ENCODE peak calls at places on chromosomes 7 and 10, in nine cellular contexts. One of them, this sample, is unnamed.

GRCh38 chr7:30510124-30511074 is 5.8 kb upstream of the GGCT start:
- DNase-seq in pancreas: no peak
- DNase-seq in cardiac muscle cell: peak; percentile 70
- DNase-seq in A549: no peak
- DNase-seq in lower lobe of right lung: peak; percentile 44
- DNase-seq in IMR-90: peak; percentile 44
- DNase-seq in upper lobe of right lung: no peak
- DNase-seq in H9: no peak
- DNase-seq in thyroid gland: peak; percentile 48
- DNase-seq in this sample: peak; percentile 37

GRCh38 chr7:214410-215212 is 22.2 kb downstream of the FAM20C start:
- DNase-seq in pancreas: no peak
- DNase-seq in cardiac muscle cell: no peak
- DNase-seq in A549: peak; percentile 61
- DNase-seq in lower lobe of right lung: no peak
- DNase-seq in IMR-90: peak; percentile 81
- DNase-seq in upper lobe of right lung: no peak
- DNase-seq in H9: no peak
- DNase-seq in thyroid gland: no peak
- DNase-seq in this sample: no peak

GRCh38 chr7:156511426-156511825 is 129.1 kb upstream of the RNF32 start:
- DNase-seq in pancreas: no peak
- DNase-seq in cardiac muscle cell: no peak
- DNase-seq in A549: no peak
- DNase-seq in lower lobe of right lung: no peak
- DNase-seq in IMR-90: no peak
- DNase-seq in upper lobe of right lung: no peak
- DNase-seq in H9: no peak
- DNase-seq in thyroid gland: no peak
- DNase-seq in this sample: no peak

GRCh38 chr10:43953672-43954071 is 305.0 kb upstream of the ZNF32 start:
- DNase-seq in pancreas: no peak
- DNase-seq in cardiac muscle cell: no peak
- DNase-seq in A549: no peak
- DNase-seq in lower lobe of right lung: no peak
- DNase-seq in IMR-90: no peak
- DNase-seq in upper lobe of right lung: peak; percentile 12
- DNase-seq in H9: no peak
- DNase-seq in thyroid gland: no peak
- DNase-seq in this sample: no peak

GRCh38 chr10:33478089-33478674 is 143.7 kb upstream of the NRP1 start:
- DNase-seq in pancreas: no peak
- DNase-seq in cardiac muscle cell: no peak
- DNase-seq in A549: no peak
- DNase-seq in lower lobe of right lung: no peak
- DNase-seq in IMR-90: no peak
- DNase-seq in upper lobe of right lung: no peak
- DNase-seq in H9: no peak
- DNase-seq in thyroid gland: no peak
- DNase-seq in this sample: no peak

GRCh38 chr7:116715087-116715486 is 43.1 kb downstream of the MET start:
- DNase-seq in pancreas: no peak
- DNase-seq in cardiac muscle cell: no peak
- DNase-seq in A549: no peak
- DNase-seq in lower lobe of right lung: no peak
- DNase-seq in IMR-90: peak; percentile 19
- DNase-seq in upper lobe of right lung: no peak
- DNase-seq in H9: no peak
- DNase-seq in thyroid gland: no peak
- DNase-seq in this sample: no peak

GRCh38 chr7:107304063-107304462 is 135.3 kb downstream of the HBP1 start:
- DNase-seq in pancreas: no peak
- DNase-seq in cardiac muscle cell: no peak
- DNase-seq in A549: no peak
- DNase-seq in lower lobe of right lung: no peak
- DNase-seq in IMR-90: no peak
- DNase-seq in upper lobe of right lung: no peak
- DNase-seq in H9: no peak
- DNase-seq in thyroid gland: no peak
- DNase-seq in this sample: no peak

GRCh38 chr7:518630-519428 is 817 bp downstream of the PDGFA start:
- DNase-seq in pancreas: peak; percentile 89
- DNase-seq in cardiac muscle cell: peak; percentile 88
- DNase-seq in A549: peak; percentile 60
- DNase-seq in lower lobe of right lung: peak; percentile 87
- DNase-seq in IMR-90: peak; percentile 71
- DNase-seq in upper lobe of right lung: peak; percentile 93
- DNase-seq in H9: peak; percentile 74
- DNase-seq in thyroid gland: peak; percentile 78
- DNase-seq in this sample: no peak

GRCh38 chr10:121900443-121901174 is 27.2 kb downstream of the ATE1 start:
- DNase-seq in pancreas: no peak
- DNase-seq in cardiac muscle cell: peak; percentile 81
- DNase-seq in A549: peak; percentile 62
- DNase-seq in lower lobe of right lung: no peak
- DNase-seq in IMR-90: peak; percentile 71
- DNase-seq in upper lobe of right lung: no peak
- DNase-seq in H9: no peak
- DNase-seq in thyroid gland: no peak
- DNase-seq in this sample: peak; percentile 20

GRCh38 chr10:30074933-30075332 is 15.5 kb upstream of the JCAD start:
- DNase-seq in pancreas: no peak
- DNase-seq in cardiac muscle cell: no peak
- DNase-seq in A549: no peak
- DNase-seq in lower lobe of right lung: no peak
- DNase-seq in IMR-90: no peak
- DNase-seq in upper lobe of right lung: no peak
- DNase-seq in H9: no peak
- DNase-seq in thyroid gland: no peak
- DNase-seq in this sample: no peak

GRCh38 chr10:85902046-85902445 is 464.5 kb downstream of the GRID1 start:
- DNase-seq in pancreas: no peak
- DNase-seq in cardiac muscle cell: peak; percentile 3
- DNase-seq in A549: no peak
- DNase-seq in lower lobe of right lung: no peak
- DNase-seq in IMR-90: no peak
- DNase-seq in upper lobe of right lung: no peak
- DNase-seq in H9: no peak
- DNase-seq in thyroid gland: no peak
- DNase-seq in this sample: no peak

GRCh38 chr7:95404316-95404715 is 8.1 kb upstream of the PON3 start:
- DNase-seq in pancreas: no peak
- DNase-seq in cardiac muscle cell: peak; percentile 36
- DNase-seq in A549: no peak
- DNase-seq in lower lobe of right lung: no peak
- DNase-seq in IMR-90: peak; percentile 1
- DNase-seq in upper lobe of right lung: no peak
- DNase-seq in H9: no peak
- DNase-seq in thyroid gland: peak; percentile 53
- DNase-seq in this sample: no peak

GRCh38 chr10:43197834-43198681 is 59.8 kb downstream of the CSGALNACT2 start:
- DNase-seq in pancreas: no peak
- DNase-seq in cardiac muscle cell: peak; percentile 15
- DNase-seq in A549: peak; percentile 47
- DNase-seq in lower lobe of right lung: peak; percentile 47
- DNase-seq in IMR-90: no peak
- DNase-seq in upper lobe of right lung: peak; percentile 66
- DNase-seq in H9: peak; percentile 32
- DNase-seq in thyroid gland: no peak
- DNase-seq in this sample: no peak

GRCh38 chr7:13982940-13983677 is 6.4 kb downstream of the ETV1 start:
- DNase-seq in pancreas: no peak
- DNase-seq in cardiac muscle cell: peak; percentile 52
- DNase-seq in A549: no peak
- DNase-seq in lower lobe of right lung: no peak
- DNase-seq in IMR-90: no peak
- DNase-seq in upper lobe of right lung: no peak
- DNase-seq in H9: no peak
- DNase-seq in thyroid gland: no peak
- DNase-seq in this sample: no peak

GRCh38 chr10:113026679-113027078 is 76.6 kb downstream of the TCF7L2 start:
- DNase-seq in pancreas: no peak
- DNase-seq in cardiac muscle cell: no peak
- DNase-seq in A549: no peak
- DNase-seq in lower lobe of right lung: no peak
- DNase-seq in IMR-90: peak; percentile 94
- DNase-seq in upper lobe of right lung: no peak
- DNase-seq in H9: no peak
- DNase-seq in thyroid gland: no peak
- DNase-seq in this sample: no peak

DNA sequence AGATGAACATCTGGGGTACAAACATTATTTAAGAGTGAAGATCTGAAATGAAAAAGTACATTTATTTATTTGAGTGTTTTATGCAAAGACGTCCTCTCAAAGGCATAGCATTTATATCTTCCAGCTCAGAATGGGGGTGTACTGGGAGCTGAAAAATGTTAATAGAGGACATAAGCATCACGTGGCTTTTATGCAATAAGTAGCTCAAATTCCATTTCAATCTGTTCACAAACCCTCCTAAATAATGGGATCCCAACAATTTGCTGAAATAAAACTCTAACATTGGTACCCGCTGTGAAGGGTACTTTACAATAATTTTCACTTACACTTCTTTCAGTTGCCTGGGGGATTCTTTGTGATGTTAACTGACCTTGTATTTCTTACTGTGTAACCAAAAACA is 172.0 kb downstream of the TAX1BP1 start:
- DNase-seq in pancreas: no peak
- DNase-seq in cardiac muscle cell: no peak
- DNase-seq in A549: no peak
- DNase-seq in lower lobe of right lung: no peak
- DNase-seq in IMR-90: no peak
- DNase-seq in upper lobe of right lung: no peak
- DNase-seq in H9: no peak
- DNase-seq in thyroid gland: no peak
- DNase-seq in this sample: no peak
- H3K4me1 ChIP-seq in pancreas: no peaks in the 10 kb centered on the region
- H3K4me1 ChIP-seq in cardiac muscle cell: no peaks in the 10 kb centered on the region
- H3K4me1 ChIP-seq in A549: peaks cover 7% of the 10 kb centered on the region
- H3K4me1 ChIP-seq in lower lobe of right lung: no peaks in the 10 kb centered on the region
- H3K4me1 ChIP-seq in IMR-90: peaks cover 3% of the 10 kb centered on the region
- H3K4me1 ChIP-seq in upper lobe of right lung: no peaks in the 10 kb centered on the region
- H3K4me1 ChIP-seq in H9: peaks cover 29% of the 10 kb centered on the region
- H3K4me1 ChIP-seq in thyroid gland: no peaks in the 10 kb centered on the region
- H3K4me1 ChIP-seq in this sample: no peaks in the 10 kb centered on the region

DNA sequence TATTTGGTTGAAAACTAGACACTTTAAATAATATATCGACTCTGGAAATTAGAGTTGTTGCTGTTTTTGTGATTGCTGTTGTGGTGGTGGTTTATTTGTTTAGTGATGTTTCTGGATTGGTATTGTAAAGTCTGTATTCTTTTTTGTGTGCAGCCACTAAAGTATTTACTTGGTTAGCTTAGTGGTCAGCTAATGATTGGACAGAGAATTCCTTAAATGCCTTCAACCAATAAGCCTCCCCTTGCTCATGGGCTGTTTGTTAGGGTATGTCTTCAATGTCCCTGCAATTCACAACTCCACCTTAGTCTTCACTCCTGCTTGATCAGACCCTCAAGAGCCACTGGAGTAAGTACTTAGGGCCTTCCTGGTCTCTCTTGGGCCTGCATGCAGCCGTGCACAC is 71.0 kb downstream of the PAXIP1 start:
- DNase-seq in pancreas: no peak
- DNase-seq in cardiac muscle cell: no peak
- DNase-seq in A549: no peak
- DNase-seq in lower lobe of right lung: no peak
- DNase-seq in IMR-90: peak; percentile 15
- DNase-seq in upper lobe of right lung: no peak
- DNase-seq in H9: no peak
- DNase-seq in thyroid gland: no peak
- DNase-seq in this sample: no peak
- H3K4me1 ChIP-seq in pancreas: peaks cover 3% of the 10 kb centered on the region
- H3K4me1 ChIP-seq in cardiac muscle cell: no peaks in the 10 kb centered on the region
- H3K4me1 ChIP-seq in A549: peaks cover 4% of the 10 kb centered on the region
- H3K4me1 ChIP-seq in lower lobe of right lung: peaks cover 20% of the 10 kb centered on the region
- H3K4me1 ChIP-seq in IMR-90: peaks cover 2% of the 10 kb centered on the region
- H3K4me1 ChIP-seq in upper lobe of right lung: no peaks in the 10 kb centered on the region
- H3K4me1 ChIP-seq in H9: peaks cover 3% of the 10 kb centered on the region
- H3K4me1 ChIP-seq in thyroid gland: peaks cover 5% of the 10 kb centered on the region
- H3K4me1 ChIP-seq in this sample: peaks cover 25% of the 10 kb centered on the region

GRCh38 chr7:27099224-27099838 is 3.2 kb downstream of the HOXA2 start:
- DNase-seq in pancreas: no peak
- DNase-seq in cardiac muscle cell: no peak
- DNase-seq in A549: no peak
- DNase-seq in lower lobe of right lung: no peak
- DNase-seq in IMR-90: peak; percentile 71
- DNase-seq in upper lobe of right lung: no peak
- DNase-seq in H9: no peak
- DNase-seq in thyroid gland: no peak
- DNase-seq in this sample: no peak

GRCh38 chr7:27099839-27100225 is 2.7 kb downstream of the HOXA2 start:
- DNase-seq in pancreas: no peak
- DNase-seq in cardiac muscle cell: no peak
- DNase-seq in A549: no peak
- DNase-seq in lower lobe of right lung: no peak
- DNase-seq in IMR-90: peak; percentile 46
- DNase-seq in upper lobe of right lung: no peak
- DNase-seq in H9: no peak
- DNase-seq in thyroid gland: no peak
- DNase-seq in this sample: no peak

GRCh38 chr7:27101906-27102577 is 441 bp downstream of the HOXA2 start:
- DNase-seq in pancreas: no peak
- DNase-seq in cardiac muscle cell: no peak
- DNase-seq in A549: no peak
- DNase-seq in lower lobe of right lung: no peak
- DNase-seq in IMR-90: peak; percentile 35
- DNase-seq in upper lobe of right lung: no peak
- DNase-seq in H9: no peak
- DNase-seq in thyroid gland: no peak
- DNase-seq in this sample: no peak

GRCh38 chr7:27101188-27101905 is 1.1 kb downstream of the HOXA2 start:
- DNase-seq in pancreas: no peak
- DNase-seq in cardiac muscle cell: no peak
- DNase-seq in A549: no peak
- DNase-seq in lower lobe of right lung: no peak
- DNase-seq in IMR-90: peak; percentile 75
- DNase-seq in upper lobe of right lung: no peak
- DNase-seq in H9: no peak
- DNase-seq in thyroid gland: no peak
- DNase-seq in this sample: no peak

GRCh38 chr7:27100601-27101187 is 1.8 kb downstream of the HOXA2 start:
- DNase-seq in pancreas: no peak
- DNase-seq in cardiac muscle cell: no peak
- DNase-seq in A549: no peak
- DNase-seq in lower lobe of right lung: no peak
- DNase-seq in IMR-90: peak; percentile 54
- DNase-seq in upper lobe of right lung: no peak
- DNase-seq in H9: no peak
- DNase-seq in thyroid gland: no peak
- DNase-seq in this sample: no peak
- H3K4me1 ChIP-seq in pancreas: peaks cover 8% of the 10 kb centered on the region
- H3K4me1 ChIP-seq in cardiac muscle cell: no peaks in the 10 kb centered on the region
- H3K4me1 ChIP-seq in A549: peaks cover 12% of the 10 kb centered on the region
- H3K4me1 ChIP-seq in lower lobe of right lung: peaks cover 55% of the 10 kb centered on the region
- H3K4me1 ChIP-seq in IMR-90: peaks cover 29% of the 10 kb centered on the region
- H3K4me1 ChIP-seq in upper lobe of right lung: peaks cover 13% of the 10 kb centered on the region
- H3K4me1 ChIP-seq in H9: no peaks in the 10 kb centered on the region
- H3K4me1 ChIP-seq in thyroid gland: peaks cover 14% of the 10 kb centered on the region
- H3K4me1 ChIP-seq in this sample: peaks cover 23% of the 10 kb centered on the region

DNA sequence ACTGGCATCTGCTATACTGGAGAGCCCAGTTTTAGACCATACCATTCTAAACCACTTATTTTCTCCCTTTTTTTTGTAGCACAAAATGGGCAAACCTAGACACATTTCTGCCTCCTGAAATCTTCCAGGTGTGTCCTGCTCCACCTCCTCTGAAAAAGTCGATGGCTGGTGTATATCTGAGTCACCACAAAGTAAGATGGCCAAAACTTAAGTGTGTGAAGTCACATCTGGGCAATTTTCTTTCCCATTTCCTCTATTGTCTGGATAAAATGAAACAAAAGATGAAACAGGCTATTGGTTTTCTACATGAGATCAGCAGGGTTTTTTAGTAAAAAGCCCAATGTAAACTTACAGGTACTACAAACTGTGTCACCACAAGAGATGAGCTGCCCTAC is 65.5 kb downstream of the OSBPL3 start:
- DNase-seq in pancreas: no peak
- DNase-seq in cardiac muscle cell: no peak
- DNase-seq in A549: no peak
- DNase-seq in lower lobe of right lung: no peak
- DNase-seq in IMR-90: no peak
- DNase-seq in upper lobe of right lung: no peak
- DNase-seq in H9: no peak
- DNase-seq in thyroid gland: no peak
- DNase-seq in this sample: no peak
- H3K4me1 ChIP-seq in pancreas: peaks cover 2% of the 10 kb centered on the region
- H3K4me1 ChIP-seq in cardiac muscle cell: peaks cover 18% of the 10 kb centered on the region
- H3K4me1 ChIP-seq in A549: no peaks in the 10 kb centered on the region
- H3K4me1 ChIP-seq in lower lobe of right lung: peaks cover 15% of the 10 kb centered on the region
- H3K4me1 ChIP-seq in IMR-90: peaks cover 13% of the 10 kb centered on the region
- H3K4me1 ChIP-seq in upper lobe of right lung: no peaks in the 10 kb centered on the region
- H3K4me1 ChIP-seq in H9: peaks cover 7% of the 10 kb centered on the region
- H3K4me1 ChIP-seq in thyroid gland: no peaks in the 10 kb centered on the region
- H3K4me1 ChIP-seq in this sample: peaks cover 76% of the 10 kb centered on the region